ENCODE peak calls at places on chromosomes 6 and 20, in nine cellular contexts. B, J, P, I, S, Y, D, Z and T are unnamed samples.

GRCh38 chr20:13342469-13343242 is 121.6 kb downstream of the ISM1 start:
- DNase-seq in S (no peak), B (no peak), I (no peak), Z (no peak), P (no peak), J (no peak), Y (no peak), D (no peak), T (no peak)

GRCh38 chr6:116072368-116072767 is 11.7 kb upstream of the FRK start:
- DNase-seq in S (no peak), Z (no peak), I (no peak), Y (no peak), P (no peak), D (no peak), J (no peak), B (no peak), T (no peak)

GRCh38 chr6:120157873-120158272 is 808.3 kb upstream of the MAN1A1 start:
- DNase-seq in Y (no peak), D (no peak), B (no peak), J (no peak), Z (no peak), S (no peak), I (no peak), P (no peak), T (no peak)

GRCh38 chr6:42047790-42048405 is 2.4 kb upstream of the TAF8 start:
- DNase-seq in Y (no peak), B (no peak), J (no peak), S (no peak), D (no peak), I (no peak), Z (no peak), P (no peak), T (no peak)

GRCh38 chr6:148790404-148790803 is 43.6 kb downstream of the UST start:
- DNase-seq in Z (no peak), S (no peak), I (no peak), Y (no peak), D (no peak), B (no peak), P (no peak), J (no peak), T (no peak)

GRCh38 chr20:62907377-62908317 is 18.7 kb downstream of the DIDO1 start:
- DNase-seq in D (peak; percentile 45), B (no peak), P (peak; percentile 20), I (no peak), Y (peak; percentile 3), Z (no peak), J (no peak), S (no peak), T (no peak)

GRCh38 chr6:11500008-11500407 is 37.5 kb upstream of the TMEM170B start:
- DNase-seq in S (peak; percentile 85), P (no peak), D (peak; percentile 91), I (no peak), J (peak; percentile 74), B (no peak), Z (peak; percentile 65), Y (no peak), T (no peak)

GRCh38 chr6:2563635-2564034 is 187.1 kb downstream of the MYLK4 start:
- DNase-seq in J (no peak), Y (no peak), P (no peak), I (no peak), B (no peak), D (peak; percentile 31), S (no peak), Z (no peak), T (no peak)

GRCh38 chr6:109874086-109874485 is 104.0 kb upstream of the GPR6 start:
- DNase-seq in S (no peak), Z (no peak), B (no peak), Y (no peak), I (no peak), P (no peak), D (no peak), J (no peak), T (no peak)

GRCh38 chr6:50128420-50129005 is 78.8 kb upstream of the DEFB112 start:
- DNase-seq in J (peak; percentile 26), Y (no peak), P (peak; percentile 11), D (peak; percentile 2), S (no peak), B (no peak), Z (no peak), I (no peak), T (no peak)

GRCh38 chr20:64156136-64156885 is 7.9 kb upstream of the MYT1 start:
- DNase-seq in S (no peak), J (no peak), P (no peak), I (no peak), Z (no peak), Y (no peak), D (no peak), B (no peak), T (no peak)

GRCh38 chr6:77231438-77232305 is 231.6 kb downstream of the HTR1B start:
- DNase-seq in S (peak; percentile 4), Z (no peak), I (no peak), D (no peak), B (no peak), Y (no peak), P (no peak), J (peak; percentile 4), T (no peak)

GRCh38 chr6:137967689-137968467 is 100.8 kb downstream of the TNFAIP3 start:
- DNase-seq in B (no peak), Y (no peak), D (no peak), S (no peak), J (peak; percentile 61), I (no peak), P (no peak), Z (no peak), T (no peak)

GRCh38 chr6:52299598-52300144 is 15.1 kb upstream of the MCM3 start:
- DNase-seq in P (no peak), Y (no peak), Z (no peak), S (no peak), J (no peak), D (no peak), I (no peak), B (no peak), T (no peak)

GRCh38 chr6:160348552-160349441 is 619 bp downstream of the SLC22A3 start:
- DNase-seq in I (no peak), S (peak; percentile 28), D (peak; percentile 44), P (peak; percentile 4), J (no peak), Y (no peak), Z (peak; percentile 15), B (no peak), T (no peak)

GRCh38 chr6:129281173-129281796 is 398.3 kb downstream of the LAMA2 start:
- DNase-seq in S (no peak), B (no peak), P (no peak), Y (no peak), Z (no peak), I (no peak), D (no peak), J (no peak), T (no peak)

GRCh38 chr6:112466378-112467151 is 119.4 kb downstream of the RFPL4B start:
- DNase-seq in I (no peak), Z (peak; percentile 73), B (no peak), S (no peak), Y (no peak), D (peak; percentile 83), J (peak; percentile 18), P (no peak), T (no peak)

GRCh38 chr6:166828397-166829002 is 127.8 kb downstream of the RNASET2 start:
- DNase-seq in S (no peak), B (no peak), I (no peak), J (no peak), Y (no peak), P (no peak), Z (no peak), D (no peak), T (no peak)

GRCh38 chr6:98560418-98560817 is 274.0 kb upstream of the POU3F2 start:
- DNase-seq in P (no peak), Y (no peak), I (no peak), Z (no peak), B (no peak), S (no peak), D (no peak), J (no peak), T (no peak)

GRCh38 chr6:79868098-79868722 is 79.1 kb downstream of the ELOVL4 start:
- DNase-seq in Y (no peak), D (peak; percentile 59), Z (peak; percentile 43), B (no peak), I (no peak), P (peak; percentile 74), J (peak; percentile 75), S (no peak), T (no peak)

GRCh38 chr6:54109611-54110010 is 1.6 kb upstream of the MLIP start:
- DNase-seq in B (no peak), S (no peak), D (no peak), P (no peak), I (no peak), Y (no peak), J (no peak), Z (no peak), T (no peak)

GRCh38 chr20:35297153-35297552 is 4.9 kb upstream of the FAM83C start:
- DNase-seq in Y (no peak), Z (no peak), P (no peak), S (peak; percentile 68), D (no peak), J (peak; percentile 42), B (no peak), I (no peak), T (no peak)

GRCh38 chr6:21593927-21594421 is 423 bp downstream of the SOX4 start:
- DNase-seq in P (peak; percentile 56), J (peak; percentile 67), Y (no peak), B (no peak), Z (no peak), I (peak; percentile 24), D (peak; percentile 74), S (peak; percentile 47), T (no peak)

GRCh38 chr20:50110141-50111047 is 2.6 kb downstream of the UBE2V1 start:
- DNase-seq in Z (no peak), S (no peak), D (peak; percentile 79), P (no peak), I (no peak), B (no peak), Y (no peak), J (peak; percentile 33), T (no peak)

GRCh38 chr20:5072756-5073153 is 47.0 kb downstream of the PCNA start:
- DNase-seq in Z (no peak), P (no peak), J (no peak), Y (no peak), S (no peak), B (no peak), I (no peak), D (no peak), T (no peak)

GRCh38 chr20:50663095-50663821 is 28.1 kb downstream of the RIPOR3 start:
- DNase-seq in P (peak; percentile 63), Z (no peak), B (no peak), J (no peak), Y (no peak), I (no peak), D (no peak), S (peak; percentile 31), T (no peak)

GRCh38 chr20:39874049-39874893 is 814.8 kb downstream of the MAFB start:
- DNase-seq in D (peak; percentile 75), J (peak; percentile 93), Y (peak; percentile 85), B (peak; percentile 67), I (peak; percentile 1), Z (no peak), P (peak; percentile 70), S (peak; percentile 82), T (peak; percentile 86)

GRCh38 chr20:53718142-53718481 is 124.5 kb upstream of the ZNF217 start:
- DNase-seq in D (no peak), B (no peak), Y (no peak), P (no peak), Z (no peak), S (no peak), J (no peak), I (no peak), T (no peak)

GRCh38 chr20:53643031-53643832 is 49.6 kb upstream of the ZNF217 start:
- DNase-seq in J (peak; percentile 80), P (peak; percentile 69), Y (no peak), S (peak; percentile 70), Z (peak; percentile 100), B (no peak), I (no peak), D (peak; percentile 88), T (no peak)

GRCh38 chr6:116564296-116564695 is 7.0 kb upstream of the RWDD1 start:
- DNase-seq in J (no peak), D (peak; percentile 86), Y (no peak), Z (peak; percentile 56), S (no peak), B (no peak), I (no peak), P (no peak), T (no peak)

GRCh38 chr20:62598761-62599194 is 43.5 kb upstream of the SLCO4A1 start:
- DNase-seq in Z (no peak), Y (no peak), P (no peak), I (no peak), B (no peak), D (no peak), J (no peak), S (peak; percentile 70), T (no peak)